ENCODE peak calls at places on chromosomes 12 and 14, in ten cellular contexts. S is neural crest cell; J is iris pigment epithelial cell; O is EH; I is NCI-H1092; V is stimulated activated CD8-positive, alpha-beta memory T cell treated with anti-CD3 and anti-CD28 coated beads, Interleukin-2, amount 100 ng/mL, for 48 hours; A is stimulated activated CD4-positive, alpha-beta T cell treated with anti-CD3 and anti-CD28 coated beads, Interleukin-15, amount 100 ng/mL, for 1 hour; K is EL; P is heart left ventricle; F is CD4-positive, CD25-positive, alpha-beta regulatory T cell. H is an unnamed sample.

GRCh38 chr14:21039585-21040369 is 2.4 kb upstream of the RNASE7 start:
- DNase-seq in S (no peak), J (peak), O (peak), I (peak), V (no peak), A (no peak), K (peak), P (no peak), F (peak), H (peak)

GRCh38 chr14:36724162-36724561 is 62.5 kb downstream of the PAX9 start:
- DNase-seq in S (no peak), J (no peak), O (no peak), I (no peak), V (no peak), A (no peak), K (no peak), P (no peak), F (no peak), H (no peak)

GRCh38 chr14:34463598-34463961 is 1.5 kb upstream of the SPTSSA start:
- DNase-seq in S (no peak), J (no peak), O (no peak), I (no peak), V (no peak), A (no peak), K (no peak), P (no peak), F (no peak), H (no peak)

GRCh38 chr12:114993202-114993601 is 309.2 kb upstream of the TBX3 start:
- DNase-seq in S (no peak), J (no peak), O (peak), I (no peak), V (no peak), A (no peak), K (no peak), P (no peak), F (no peak), H (no peak)

GRCh38 chr14:77260631-77261030 is 10.4 kb downstream of the NGB start:
- DNase-seq in S (no peak), J (no peak), O (no peak), I (no peak), V (no peak), A (no peak), K (no peak), P (no peak), F (no peak), H (no peak)

GRCh38 chr12:85951823-85952222 is 77.7 kb downstream of the NTS start:
- DNase-seq in S (no peak), J (peak), O (no peak), I (no peak), V (no peak), A (no peak), K (no peak), P (no peak), F (no peak), H (no peak)

GRCh38 chr12:122870867-122871664 is 24.9 kb downstream of the VPS37B start:
- DNase-seq in S (no peak), J (peak), O (peak), I (no peak), V (no peak), A (no peak), K (peak), P (peak), F (no peak), H (no peak)

GRCh38 chr12:46453428-46453827 is 80.9 kb upstream of the SLC38A2 start:
- DNase-seq in S (no peak), J (no peak), O (no peak), I (no peak), V (no peak), A (no peak), K (no peak), P (no peak), F (no peak), H (no peak)

GRCh38 chr14:28613526-28613925 is 153.1 kb upstream of the FOXG1 start:
- DNase-seq in S (no peak), J (no peak), O (no peak), I (no peak), V (no peak), A (no peak), K (no peak), P (no peak), F (no peak), H (no peak)

GRCh38 chr14:74846968-74847549 is 28.9 kb downstream of the PROX2 start:
- DNase-seq in S (no peak), J (peak), O (peak), I (no peak), V (no peak), A (no peak), K (peak), P (no peak), F (no peak), H (no peak)

H was measured in immature natural killer cell.